ENCODE peak calls at places on chromosomes 6 and 20, in eight cellular contexts. S, Q, M, X, W, C, D and J are unnamed samples.

GRCh38 chr20:64084209-64085152 is at the start of gene LKAAEAR1:
- DNase-seq in S (no peak), Q (no peak), M (no peak), X (no peak), W (no peak), C (peak; percentile 69), D (no peak), J (no peak)

GRCh38 chr6:92150560-92150959 is 1268.8 kb downstream of the EPHA7 start:
- DNase-seq in S (no peak), Q (no peak), M (no peak), X (no peak), W (no peak), C (no peak), D (no peak), J (no peak)

GRCh38 chr20:41837669-41838224 is 219.6 kb upstream of the CHD6 start:
- DNase-seq in S (no peak), Q (no peak), M (no peak), X (no peak), W (no peak), C (no peak), D (no peak), J (no peak)

GRCh38 chr6:2536451-2536850 is 214.3 kb downstream of the MYLK4 start:
- DNase-seq in S (no peak), Q (no peak), M (no peak), X (no peak), W (no peak), C (no peak), D (no peak), J (no peak)

GRCh38 chr20:8542115-8542486 is 410.0 kb downstream of the PLCB1 start:
- DNase-seq in S (no peak), Q (no peak), M (no peak), X (no peak), W (no peak), C (no peak), D (no peak), J (no peak)

GRCh38 chr6:76326866-76327265 is 254.4 kb upstream of the IMPG1 start:
- DNase-seq in S (no peak), Q (no peak), M (no peak), X (no peak), W (no peak), C (peak; percentile 22), D (no peak), J (no peak)

GRCh38 chr6:159760602-159761057 is 1.2 kb upstream of the ACAT2 start:
- DNase-seq in S (no peak), Q (no peak), M (no peak), X (peak; percentile 30), W (no peak), C (peak; percentile 93), D (no peak), J (no peak)

GRCh38 chr6:84428300-84428907 is 201.0 kb upstream of the CEP162 start:
- DNase-seq in S (no peak), Q (peak; percentile 46), M (peak; percentile 80), X (no peak), W (no peak), C (peak; percentile 78), D (peak; percentile 23), J (peak; percentile 80)

GRCh38 chr20:341682-342081 is 5.2 kb upstream of the NRSN2 start:
- DNase-seq in S (no peak), Q (no peak), M (no peak), X (no peak), W (no peak), C (no peak), D (no peak), J (no peak)

GRCh38 chr20:316316-317068 is 8.9 kb upstream of the SOX12 start:
- DNase-seq in S (no peak), Q (no peak), M (no peak), X (no peak), W (peak; percentile 10), C (no peak), D (no peak), J (no peak)

DNA sequence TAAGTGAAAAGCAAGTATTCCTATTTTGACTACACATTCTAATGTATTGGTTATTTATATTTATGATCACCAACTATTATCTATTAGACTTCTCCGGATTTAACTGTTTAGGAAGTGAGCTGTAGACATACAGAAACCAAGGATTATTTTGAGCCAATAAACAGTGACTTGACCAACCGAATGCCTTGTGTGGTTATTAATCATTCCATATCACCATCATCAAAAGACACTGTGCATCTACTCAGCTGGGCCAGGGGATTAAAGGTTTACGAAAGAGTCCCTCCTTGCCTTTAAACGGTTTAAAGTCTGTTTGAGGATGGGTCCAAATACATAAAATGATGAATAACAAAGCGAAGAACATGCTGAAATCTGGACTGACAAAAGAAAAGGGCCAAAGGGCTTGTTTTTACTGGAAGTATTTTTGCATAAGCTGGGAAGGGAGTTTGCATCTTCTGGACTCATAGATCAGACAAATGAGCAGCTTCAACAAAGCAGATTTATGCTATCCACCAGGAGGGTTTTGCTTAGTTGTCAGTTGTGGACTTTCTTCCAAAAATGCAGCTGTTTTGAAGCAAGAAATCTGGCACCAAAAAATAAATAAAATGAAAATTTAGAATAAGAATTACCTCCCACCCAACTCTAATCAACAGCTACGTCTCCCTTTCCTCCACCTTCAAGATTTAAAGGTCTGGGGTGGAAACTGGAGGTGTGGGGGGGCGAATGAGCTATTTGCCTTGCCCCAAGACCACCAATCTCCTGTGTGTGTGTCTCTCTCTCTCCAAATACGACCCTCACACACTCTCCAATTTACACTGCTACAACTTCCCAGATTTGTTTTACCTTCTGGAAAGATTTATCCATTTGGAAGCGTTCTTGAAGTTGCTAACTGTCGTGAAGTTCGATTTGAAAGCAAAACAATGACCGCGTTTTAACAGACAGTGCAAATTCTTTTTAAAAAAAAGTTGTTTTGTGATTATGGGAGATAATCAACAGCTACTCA is 33.5 kb upstream of the ID4 start:
- DNase-seq in S (no peak), Q (no peak), M (no peak), X (no peak), W (no peak), C (no peak), D (no peak), J (no peak)
- H3K4me3 ChIP-seq in S (peak overlapping the region; percentile 66), Q (peak overlapping the region; percentile 60), M (peak overlapping the region; percentile 70), X (peak overlapping the region; percentile 75), W (no peak overlapping the region), C (peak overlapping the region; percentile 67), D (peak overlapping the region; percentile 77), J (peak overlapping the region; percentile 72)

GRCh38 chr6:26257272-26257671 is 107.7 kb upstream of the BTN3A2 start:
- DNase-seq in S (no peak), Q (no peak), M (no peak), X (no peak), W (no peak), C (no peak), D (no peak), J (no peak)

GRCh38 chr6:26260791-26261484 is 104.1 kb upstream of the BTN3A2 start:
- DNase-seq in S (no peak), Q (no peak), M (no peak), X (no peak), W (no peak), C (no peak), D (no peak), J (no peak)

GRCh38 chr6:26254666-26255176 is 110.3 kb upstream of the BTN3A2 start:
- DNase-seq in S (no peak), Q (no peak), M (no peak), X (no peak), W (no peak), C (no peak), D (no peak), J (no peak)

GRCh38 chr6:26260110-26260637 is 104.8 kb upstream of the BTN3A2 start:
- DNase-seq in S (no peak), Q (no peak), M (no peak), X (no peak), W (no peak), C (no peak), D (no peak), J (no peak)

DNA sequence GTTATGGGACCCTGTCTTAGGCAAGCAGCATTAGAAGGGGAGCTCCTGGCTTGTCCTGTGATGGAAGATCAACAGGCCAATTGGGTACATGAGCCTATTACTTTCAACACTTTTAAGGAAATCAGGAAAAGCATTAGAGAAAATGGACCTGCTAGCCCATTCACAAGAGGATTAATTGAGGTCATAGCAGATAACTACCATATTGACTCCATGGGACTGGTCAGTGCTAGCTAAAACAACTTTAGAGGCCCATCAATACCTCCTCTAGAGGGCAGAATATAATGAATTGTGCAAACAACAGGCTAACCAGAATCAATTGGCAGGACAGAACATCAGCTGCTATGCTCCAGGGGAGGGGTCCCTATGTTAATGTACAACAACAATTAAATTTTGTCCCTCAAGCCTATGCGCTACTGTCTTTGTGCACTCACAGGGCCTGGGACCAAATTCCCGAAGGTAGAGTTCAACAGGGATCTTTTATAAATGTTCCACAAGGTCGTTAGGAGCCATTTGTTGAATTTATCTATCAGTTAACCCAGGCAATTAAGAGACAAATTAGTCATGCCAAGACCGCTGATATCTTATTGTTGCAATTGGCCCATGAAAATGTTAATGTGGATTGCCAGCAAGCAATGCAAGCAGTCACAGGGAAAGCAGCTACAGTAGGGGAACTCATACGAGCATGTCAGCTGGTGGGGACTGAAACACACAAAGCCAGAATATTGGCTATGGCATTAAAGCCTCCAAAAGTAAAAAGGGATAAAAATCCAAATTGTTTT is 106.6 kb upstream of the BTN3A2 start:
- DNase-seq in S (no peak), Q (no peak), M (no peak), X (no peak), W (no peak), C (peak; percentile 57), D (no peak), J (no peak)
- TF ChIP-seq CTCF in S (no peak), Q (no peak), M (no peak), X (peak; percentile 33), W (no peak), C (peak; percentile 44), D (no peak), J (no peak)

DNA sequence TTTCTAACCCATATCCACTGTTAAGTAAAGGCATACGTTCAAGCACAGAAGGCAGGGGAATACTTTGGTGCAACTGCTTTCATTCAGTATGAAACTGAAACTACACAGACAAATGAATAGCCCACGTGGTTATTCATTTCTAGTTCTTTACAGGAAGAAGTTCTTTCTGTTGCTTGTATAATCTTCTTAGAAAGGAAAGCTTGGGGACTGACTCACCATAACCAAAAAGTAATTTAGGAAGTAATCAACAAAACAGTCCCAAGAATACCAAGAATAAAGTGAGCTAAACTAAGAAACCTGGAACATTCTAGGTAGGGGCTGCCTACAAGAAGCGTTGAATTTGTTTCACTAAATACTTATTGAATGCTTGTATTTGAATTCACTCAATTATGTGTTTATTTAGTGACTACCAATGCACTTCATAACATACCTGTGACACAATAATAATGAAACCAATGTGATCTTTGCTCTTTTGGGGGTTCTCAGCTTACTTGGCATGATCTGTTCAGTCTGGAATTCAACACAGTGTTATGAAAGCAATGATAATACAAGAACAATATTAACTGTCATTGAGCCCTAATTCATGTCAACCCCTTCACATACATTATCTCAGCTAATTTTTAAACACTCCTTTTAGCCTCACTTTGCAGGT is 25.1 kb upstream of the KIAA0408 start:
- DNase-seq in S (no peak), Q (no peak), M (no peak), X (no peak), W (no peak), C (no peak), D (no peak), J (no peak)
- H3K27ac ChIP-seq in S (peak overlapping the region; percentile 8), Q (peak overlapping the region; percentile 15), M (no peak overlapping the region), X (no peak overlapping the region), W (peak overlapping the region; percentile 56), C (peak overlapping the region; percentile 94), D (no peak overlapping the region), J (no peak overlapping the region)

DNA sequence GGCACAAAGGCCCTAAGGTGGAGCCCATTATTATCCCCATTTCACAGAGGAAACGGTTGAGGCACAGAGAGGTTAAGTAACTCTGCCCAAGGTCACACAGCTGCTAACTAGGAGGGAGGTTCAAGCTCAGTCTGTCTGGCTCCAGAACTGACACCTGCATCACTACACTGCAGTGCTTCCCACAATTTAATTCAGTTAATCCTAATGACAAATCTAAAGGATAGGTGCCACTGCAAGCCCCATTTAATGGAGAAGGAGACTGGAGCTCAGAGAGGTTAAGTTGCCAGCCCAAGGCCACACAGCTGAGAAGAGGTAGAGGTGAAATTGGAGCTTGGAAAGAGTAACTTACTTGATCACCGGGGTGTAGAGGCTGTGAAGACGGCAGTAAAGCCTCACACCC is 148.8 kb downstream of the PREX1 start:
- DNase-seq in S (no peak), Q (no peak), M (no peak), X (no peak), W (no peak), C (no peak), D (no peak), J (no peak)
- H3K4me3 ChIP-seq in S (no peak overlapping the region), Q (no peak overlapping the region), M (no peak overlapping the region), X (no peak overlapping the region), W (no peak overlapping the region), C (no peak overlapping the region), D (no peak overlapping the region), J (no peak overlapping the region)